ENCODE peak calls at places on chromosomes 1 and 21, in four cellular contexts. O is A549, T is IMR-90, S is choroid plexus epithelial cell. I is an unnamed sample.

GRCh38 chr1:197683895-197684553 is 91.3 kb downstream of the DENND1B start:
- DNase-seq in O (no peak), T (no peak), S (no peak), I (peak; percentile 16)

GRCh38 chr1:214321686-214322453 is 40.9 kb downstream of the SMYD2 start:
- DNase-seq in O (no peak), T (no peak), S (no peak), I (no peak)

GRCh38 chr1:91757760-91758545 is 128.0 kb downstream of the TGFBR3 start:
- DNase-seq in O (no peak), T (peak; percentile 69), S (no peak), I (peak; percentile 35)

GRCh38 chr1:184291701-184292100 is 95.1 kb upstream of the C1orf21 start:
- DNase-seq in O (no peak), T (no peak), S (no peak), I (no peak)

GRCh38 chr1:204126367-204126766 is 25.5 kb downstream of the ETNK2 start:
- DNase-seq in O (no peak), T (no peak), S (no peak), I (no peak)

GRCh38 chr1:211327341-211327921 is 798 bp downstream of the TRAF5 start:
- DNase-seq in O (peak; percentile 13), T (peak; percentile 71), S (peak; percentile 78), I (peak; percentile 67)

GRCh38 chr1:67645495-67646144 is 39.4 kb upstream of the GADD45A start:
- DNase-seq in O (no peak), T (no peak), S (peak; percentile 40), I (peak; percentile 79)

GRCh38 chr1:12296623-12297022 is 66.8 kb downstream of the VPS13D start:
- DNase-seq in O (no peak), T (peak; percentile 89), S (peak; percentile 91), I (peak; percentile 75)

GRCh38 chr1:9793291-9793690 is 30.5 kb downstream of the CLSTN1 start:
- DNase-seq in O (no peak), T (no peak), S (no peak), I (no peak)

GRCh38 chr1:153984125-153984899 is 1.8 kb downstream of the RAB13 start:
- DNase-seq in O (no peak), T (no peak), S (no peak), I (no peak)

GRCh38 chr1:42379794-42380616 is 587 bp upstream of the RIMKLA start:
- DNase-seq in O (peak; percentile 17), T (peak; percentile 24), S (peak; percentile 33), I (peak; percentile 34)

GRCh38 chr1:1081311-1082238 is 7.5 kb upstream of the RNF223 start:
- DNase-seq in O (no peak), T (no peak), S (no peak), I (no peak)

GRCh38 chr1:205775015-205775716 is at the start of gene RAB29:
- DNase-seq in O (peak; percentile 74), T (peak; percentile 77), S (peak; percentile 85), I (peak; percentile 89)

GRCh38 chr1:4529579-4530445 is 124.6 kb upstream of the AJAP1 start:
- DNase-seq in O (no peak), T (no peak), S (no peak), I (no peak)

GRCh38 chr21:44334637-44335030 is 4.6 kb downstream of the CFAP410 start:
- DNase-seq in O (no peak), T (no peak), S (no peak), I (no peak)

GRCh38 chr1:200103961-200104583 is 76.6 kb downstream of the NR5A2 start:
- DNase-seq in O (no peak), T (no peak), S (no peak), I (no peak)

GRCh38 chr1:203302894-203303293 is 2.4 kb upstream of the BTG2 start:
- DNase-seq in O (no peak), T (no peak), S (no peak), I (no peak)

GRCh38 chr1:201349091-201349490 is 28.4 kb downstream of the TNNT2 start:
- DNase-seq in O (no peak), T (no peak), S (no peak), I (no peak)

GRCh38 chr1:201350361-201350725 is 27.1 kb downstream of the TNNT2 start:
- DNase-seq in O (no peak), T (no peak), S (no peak), I (no peak)

GRCh38 chr1:201353186-201353940 is 24.1 kb downstream of the TNNT2 start:
- DNase-seq in O (no peak), T (no peak), S (no peak), I (no peak)

GRCh38 chr1:201351617-201352016 is 25.9 kb downstream of the TNNT2 start:
- DNase-seq in O (no peak), T (no peak), S (no peak), I (no peak)

GRCh38 chr1:201350884-201351283 is 26.6 kb downstream of the TNNT2 start:
- DNase-seq in O (no peak), T (no peak), S (no peak), I (no peak)
- H3K4me3 ChIP-seq in O (no peak overlapping the region), T (no peak overlapping the region), S (no peak overlapping the region), I (no peak overlapping the region)

GRCh38 chr1:155608888-155609225 is 1.2 kb upstream of the MSTO1 start:
- DNase-seq in O (no peak), T (no peak), S (no peak), I (no peak)

GRCh38 chr1:155609515-155610256 is at the start of gene MSTO1:
- DNase-seq in O (peak; percentile 93), T (peak; percentile 98), S (peak; percentile 99), I (peak; percentile 97)

DNA sequence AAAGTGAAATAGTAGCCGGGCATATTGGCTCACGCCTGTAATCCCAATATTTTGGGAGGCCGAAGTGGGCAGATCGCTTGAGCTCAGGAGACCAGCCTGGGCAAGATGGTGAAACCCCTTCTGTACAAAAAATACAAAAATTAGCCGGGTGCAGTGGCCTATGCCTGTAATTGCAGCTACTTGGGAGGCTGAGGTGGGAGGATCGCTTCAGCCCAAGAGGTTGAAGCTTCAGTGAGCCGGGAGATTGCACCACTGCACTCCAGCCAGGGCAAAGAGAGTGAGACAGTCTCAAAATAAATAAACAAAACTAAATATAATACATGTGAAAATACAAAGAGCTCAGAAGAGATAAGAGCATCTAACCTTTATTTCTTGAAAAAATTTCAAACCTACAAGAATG is 2.3 kb upstream of the MSTO1 start:
- DNase-seq in O (no peak), T (peak; percentile 18), S (peak; percentile 10), I (no peak)
- TF ChIP-seq CTCF in O (no peak), T (no peak), S (no peak), I (no peak)

DNA sequence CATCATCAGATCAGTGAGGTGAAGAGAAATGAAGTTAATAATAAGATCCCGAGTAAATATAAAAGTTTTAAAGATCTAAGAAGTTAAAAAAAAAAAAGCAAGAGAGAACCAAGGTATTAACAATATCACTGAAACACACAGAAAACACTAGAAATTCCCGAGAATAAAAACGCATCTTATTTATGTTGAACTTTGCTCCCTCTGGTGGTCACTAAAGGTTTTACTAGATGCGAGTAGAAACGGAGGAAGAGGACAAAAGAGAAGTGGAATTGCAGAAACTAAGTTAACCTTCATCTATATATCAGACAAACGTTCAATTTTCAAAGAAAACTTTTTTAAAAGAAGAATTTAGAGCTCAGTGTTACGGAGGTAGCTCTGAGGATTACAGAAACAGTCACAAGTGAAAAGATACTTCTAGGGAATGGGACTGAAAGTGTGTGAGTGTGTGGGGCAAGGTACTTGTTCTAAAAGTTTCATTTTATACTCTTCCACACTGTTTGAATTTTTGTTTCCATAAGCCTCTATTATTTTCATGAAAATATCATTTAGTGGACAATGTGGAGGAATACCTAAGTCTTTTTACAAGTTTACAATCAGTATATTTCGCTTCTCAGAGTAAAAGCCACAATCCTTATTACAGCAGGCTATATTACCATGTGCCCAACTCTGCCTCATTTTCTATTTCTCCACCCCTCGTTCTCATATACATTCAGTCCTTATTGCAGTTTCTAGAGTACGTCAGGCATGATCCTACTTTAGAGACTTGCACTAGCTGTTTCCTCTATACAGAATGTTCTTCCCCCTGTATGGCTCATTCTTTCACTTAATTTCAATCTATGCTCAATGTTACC is 19.7 kb downstream of the ACBD6 start:
- DNase-seq in O (peak; percentile 39), T (peak; percentile 67), S (peak; percentile 83), I (peak; percentile 76)
- H3K4me3 ChIP-seq in O (no peak overlapping the region), T (no peak overlapping the region), S (no peak overlapping the region), I (no peak overlapping the region)

DNA sequence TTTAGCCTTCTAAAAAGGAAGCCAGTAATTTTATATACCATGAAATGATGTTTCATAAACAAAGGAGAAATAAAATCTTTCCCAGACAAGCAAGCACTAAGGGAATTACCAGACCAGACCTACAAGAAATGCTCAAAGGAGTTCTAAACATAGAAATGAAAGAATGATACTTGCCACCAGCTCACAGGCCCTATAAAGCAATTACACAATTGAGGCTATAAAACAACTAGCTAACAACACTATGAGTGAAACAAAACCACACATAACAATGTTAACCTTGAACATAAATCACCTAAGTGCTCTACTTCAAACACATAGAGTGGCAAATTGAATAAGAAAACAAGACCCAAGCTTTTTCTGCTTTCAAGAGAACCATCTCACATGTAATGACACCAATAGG is 123.8 kb downstream of the BARHL2 start:
- DNase-seq in O (no peak), T (no peak), S (no peak), I (no peak)
- TF ChIP-seq CTCF in O (no peak), T (no peak), S (no peak), I (no peak)

DNA sequence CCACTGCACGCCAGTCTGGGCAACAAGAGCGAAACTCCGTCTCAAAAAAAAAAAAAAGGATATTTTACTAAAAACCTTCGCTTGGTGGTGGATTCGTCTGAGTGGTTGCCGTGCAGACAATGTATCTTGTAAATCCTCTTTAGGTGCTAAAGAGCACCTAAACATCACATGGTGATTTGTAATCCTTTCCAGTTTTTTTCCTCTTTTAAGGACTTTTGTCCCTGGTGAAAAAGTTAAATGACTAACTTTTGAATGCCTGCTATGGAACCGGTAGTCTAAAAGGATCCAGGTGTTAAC is 769 bp upstream of the ARNT start:
- DNase-seq in O (no peak), T (no peak), S (no peak), I (no peak)
- H3K4me3 ChIP-seq in O (peak overlapping the region; percentile 82), T (no peak overlapping the region), S (no peak overlapping the region), I (no peak overlapping the region)